ENCODE peak calls at places on chromosomes 6 and 20, in four cellular contexts. One of them, this sample, is unnamed. For H3K27me3, the result is how much of the 10 kb centered on the place peaks cover.

GRCh38 chr20:50110141-50111047 is 2.6 kb downstream of the UBE2V1 start:
- DNase-seq in HCT116: no peak
- DNase-seq in esophagus muscularis mucosa: no peak
- DNase-seq in heart right ventricle: no peak
- DNase-seq in this sample: no peak

GRCh38 chr6:83378621-83379388 is 52.0 kb downstream of the ME1 start:
- DNase-seq in HCT116: no peak
- DNase-seq in esophagus muscularis mucosa: no peak
- DNase-seq in heart right ventricle: no peak
- DNase-seq in this sample: no peak

GRCh38 chr20:22529150-22530019 is 55.0 kb downstream of the FOXA2 start:
- DNase-seq in HCT116: no peak
- DNase-seq in esophagus muscularis mucosa: peak
- DNase-seq in heart right ventricle: no peak
- DNase-seq in this sample: no peak

GRCh38 chr6:127464881-127465459 is 5.8 kb upstream of the KIAA0408 start:
- DNase-seq in HCT116: peak
- DNase-seq in esophagus muscularis mucosa: no peak
- DNase-seq in heart right ventricle: peak
- DNase-seq in this sample: peak

GRCh38 chr6:130381459-130382380 is 15.9 kb downstream of the TMEM200A start:
- DNase-seq in HCT116: no peak
- DNase-seq in esophagus muscularis mucosa: no peak
- DNase-seq in heart right ventricle: no peak
- DNase-seq in this sample: no peak

GRCh38 chr20:51129201-51129671 is 106.3 kb upstream of the KCNG1 start:
- DNase-seq in HCT116: no peak
- DNase-seq in esophagus muscularis mucosa: no peak
- DNase-seq in heart right ventricle: no peak
- DNase-seq in this sample: no peak

GRCh38 chr6:31826793-31827285 is 699 bp upstream of the HSPA1B start:
- DNase-seq in HCT116: no peak
- DNase-seq in esophagus muscularis mucosa: peak
- DNase-seq in heart right ventricle: peak
- DNase-seq in this sample: peak

GRCh38 chr6:108592371-108593337 is 31.9 kb downstream of the FOXO3 start:
- DNase-seq in HCT116: no peak
- DNase-seq in esophagus muscularis mucosa: no peak
- DNase-seq in heart right ventricle: no peak
- DNase-seq in this sample: peak

GRCh38 chr6:19415605-19416326 is 421.4 kb upstream of the ID4 start:
- DNase-seq in HCT116: peak
- DNase-seq in esophagus muscularis mucosa: no peak
- DNase-seq in heart right ventricle: no peak
- DNase-seq in this sample: no peak

GRCh38 chr6:125779924-125780539 is 10.7 kb upstream of the NCOA7 start:
- DNase-seq in HCT116: peak
- DNase-seq in esophagus muscularis mucosa: peak
- DNase-seq in heart right ventricle: peak
- DNase-seq in this sample: peak

GRCh38 chr6:53115113-53115512 is 33.5 kb downstream of the GCM1 start:
- DNase-seq in HCT116: no peak
- DNase-seq in esophagus muscularis mucosa: no peak
- DNase-seq in heart right ventricle: no peak
- DNase-seq in this sample: no peak

GRCh38 chr6:32151131-32151884 is 431 bp downstream of the PRRT1 start:
- DNase-seq in HCT116: no peak
- DNase-seq in esophagus muscularis mucosa: no peak
- DNase-seq in heart right ventricle: no peak
- DNase-seq in this sample: no peak

GRCh38 chr20:45101333-45101850 is 465 bp upstream of the KCNS1 start:
- DNase-seq in HCT116: no peak
- DNase-seq in esophagus muscularis mucosa: no peak
- DNase-seq in heart right ventricle: no peak
- DNase-seq in this sample: no peak

GRCh38 chr20:58481541-58482021 is 33.6 kb downstream of the APCDD1L start:
- DNase-seq in HCT116: peak
- DNase-seq in esophagus muscularis mucosa: no peak
- DNase-seq in heart right ventricle: peak
- DNase-seq in this sample: no peak
- TF ChIP-seq CTCF in HCT116: peak
- TF ChIP-seq CTCF in esophagus muscularis mucosa: peak
- TF ChIP-seq CTCF in heart right ventricle: peak
- TF ChIP-seq CTCF in this sample: peak

DNA sequence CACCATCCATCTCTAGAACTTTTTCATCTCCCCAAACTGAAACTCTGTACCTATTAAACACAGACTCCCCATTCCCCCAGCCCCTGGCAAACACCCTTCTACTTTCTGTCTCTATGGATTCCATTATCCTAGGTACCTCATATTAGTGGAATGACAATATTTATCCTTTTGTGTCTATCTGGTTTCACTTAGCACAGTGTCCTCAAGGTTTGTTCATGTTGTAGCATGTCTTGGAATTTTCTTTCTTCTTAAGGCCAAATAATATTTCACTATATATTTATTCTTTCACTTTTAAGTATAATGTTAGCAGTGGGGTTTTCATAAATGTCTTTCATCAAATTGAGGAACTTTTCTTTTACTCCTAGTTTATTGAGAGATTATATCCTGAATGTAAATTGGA is 56.8 kb upstream of the DSP start:
- DNase-seq in HCT116: no peak
- DNase-seq in esophagus muscularis mucosa: no peak
- DNase-seq in heart right ventricle: no peak
- DNase-seq in this sample: no peak
- H3K4me3 ChIP-seq in HCT116: no peak
- H3K4me3 ChIP-seq in esophagus muscularis mucosa: no peak
- H3K4me3 ChIP-seq in heart right ventricle: no peak
- H3K4me3 ChIP-seq in this sample: no peak

DNA sequence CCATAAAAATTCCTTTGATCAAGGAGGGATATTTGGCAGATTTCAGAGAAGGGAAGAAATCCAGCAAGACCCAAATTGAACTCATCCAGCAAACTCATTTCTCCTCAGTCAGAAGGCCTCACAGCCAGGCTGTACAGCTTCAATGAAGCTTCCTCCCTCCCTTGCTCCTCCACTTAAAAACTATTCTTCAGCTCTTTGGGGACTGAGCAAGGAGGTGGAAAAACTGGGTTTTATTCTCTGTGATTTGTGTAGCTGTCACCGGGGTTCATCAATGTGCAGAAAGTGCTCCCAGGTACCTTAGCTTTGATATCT is 158.7 kb upstream of the ZNF184 start:
- DNase-seq in HCT116: no peak
- DNase-seq in esophagus muscularis mucosa: no peak
- DNase-seq in heart right ventricle: no peak
- DNase-seq in this sample: no peak
- H3K27me3 ChIP-seq in HCT116: under half
- H3K27me3 ChIP-seq in esophagus muscularis mucosa: half or more
- H3K27me3 ChIP-seq in heart right ventricle: half or more
- H3K27me3 ChIP-seq in this sample: under half

GRCh38 chr6:41021832-41022231 is 17.2 kb downstream of the UNC5CL start:
- DNase-seq in HCT116: no peak
- DNase-seq in esophagus muscularis mucosa: no peak
- DNase-seq in heart right ventricle: peak
- DNase-seq in this sample: no peak
- TF ChIP-seq CTCF in HCT116: peak
- TF ChIP-seq CTCF in esophagus muscularis mucosa: no peak
- TF ChIP-seq CTCF in heart right ventricle: peak
- TF ChIP-seq CTCF in this sample: no peak

GRCh38 chr20:32189123-32189410 is 18.5 kb downstream of the PLAGL2 start:
- DNase-seq in HCT116: no peak
- DNase-seq in esophagus muscularis mucosa: no peak
- DNase-seq in heart right ventricle: no peak
- DNase-seq in this sample: no peak
- H3K4me3 ChIP-seq in HCT116: no peak
- H3K4me3 ChIP-seq in esophagus muscularis mucosa: peak
- H3K4me3 ChIP-seq in heart right ventricle: peak
- H3K4me3 ChIP-seq in this sample: no peak

GRCh38 chr6:29008089-29008488 is 3.0 kb upstream of the ZNF311 start:
- DNase-seq in HCT116: no peak
- DNase-seq in esophagus muscularis mucosa: no peak
- DNase-seq in heart right ventricle: no peak
- DNase-seq in this sample: no peak
- H3K27me3 ChIP-seq in HCT116: under half
- H3K27me3 ChIP-seq in esophagus muscularis mucosa: under half
- H3K27me3 ChIP-seq in heart right ventricle: under half
- H3K27me3 ChIP-seq in this sample: under half

DNA sequence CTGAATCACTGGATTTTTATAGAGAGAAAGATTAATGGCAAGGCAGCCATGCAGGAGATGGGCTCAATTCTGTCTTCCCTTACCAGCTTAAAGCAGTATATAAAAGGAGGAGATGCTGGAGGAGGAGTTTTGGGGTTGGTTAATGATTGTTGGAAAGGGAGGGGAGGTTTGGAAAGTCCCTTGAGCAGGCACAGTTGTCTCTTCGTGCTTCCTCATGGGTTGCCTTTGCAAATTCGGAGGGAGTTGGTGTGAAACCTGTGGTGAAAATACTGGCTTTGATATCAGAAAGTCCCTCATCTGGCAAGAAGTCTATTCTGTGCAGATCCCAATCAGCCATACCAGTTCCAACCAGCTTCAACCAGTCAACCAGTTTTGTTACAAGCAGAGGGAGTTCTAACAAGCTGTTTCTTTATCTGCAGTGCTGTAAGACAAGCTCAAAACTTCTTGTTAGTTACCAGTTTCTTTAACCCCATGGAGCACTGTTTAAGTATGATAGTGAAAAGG is 107.0 kb downstream of the HIVEP1 start:
- DNase-seq in HCT116: no peak
- DNase-seq in esophagus muscularis mucosa: no peak
- DNase-seq in heart right ventricle: no peak
- DNase-seq in this sample: no peak
- TF ChIP-seq CTCF in HCT116: no peak
- TF ChIP-seq CTCF in esophagus muscularis mucosa: no peak
- TF ChIP-seq CTCF in heart right ventricle: no peak
- TF ChIP-seq CTCF in this sample: no peak

GRCh38 chr20:48683467-48684175 is 144.2 kb downstream of the PREX1 start:
- DNase-seq in HCT116: no peak
- DNase-seq in esophagus muscularis mucosa: no peak
- DNase-seq in heart right ventricle: no peak
- DNase-seq in this sample: no peak

GRCh38 chr20:48681201-48681881 is 146.5 kb downstream of the PREX1 start:
- DNase-seq in HCT116: no peak
- DNase-seq in esophagus muscularis mucosa: no peak
- DNase-seq in heart right ventricle: no peak
- DNase-seq in this sample: no peak

GRCh38 chr20:48680650-48681049 is 147.1 kb downstream of the PREX1 start:
- DNase-seq in HCT116: no peak
- DNase-seq in esophagus muscularis mucosa: no peak
- DNase-seq in heart right ventricle: no peak
- DNase-seq in this sample: no peak

GRCh38 chr20:48682529-48683385 is 145.0 kb downstream of the PREX1 start:
- DNase-seq in HCT116: no peak
- DNase-seq in esophagus muscularis mucosa: no peak
- DNase-seq in heart right ventricle: peak
- DNase-seq in this sample: peak

DNA sequence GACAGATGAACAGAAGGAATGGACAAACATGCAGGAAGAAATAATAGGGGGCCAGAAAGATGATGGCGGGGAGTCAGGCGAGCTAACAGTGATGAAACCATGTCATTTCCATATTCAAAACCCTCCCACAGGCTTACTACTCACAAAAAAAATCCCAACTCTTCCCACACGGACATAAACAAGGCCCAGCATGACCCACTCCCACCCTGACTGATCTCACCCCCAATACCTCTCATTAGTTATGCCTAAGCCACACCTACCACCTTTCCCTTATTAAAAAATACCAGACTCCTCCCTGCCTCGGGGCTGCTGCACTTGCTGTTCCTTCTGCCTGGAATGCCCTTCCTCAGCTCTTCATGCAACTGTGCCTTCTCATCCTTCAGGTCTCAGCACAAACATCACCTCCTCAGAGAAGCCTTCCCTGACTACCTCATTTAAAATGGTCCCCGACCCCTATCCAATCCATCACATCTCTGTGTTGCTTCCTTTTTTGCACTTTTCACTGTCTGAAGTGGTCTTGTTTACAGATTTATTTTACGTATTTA is 145.8 kb downstream of the PREX1 start:
- DNase-seq in HCT116: no peak
- DNase-seq in esophagus muscularis mucosa: no peak
- DNase-seq in heart right ventricle: no peak
- DNase-seq in this sample: no peak
- H3K4me3 ChIP-seq in HCT116: no peak
- H3K4me3 ChIP-seq in esophagus muscularis mucosa: no peak
- H3K4me3 ChIP-seq in heart right ventricle: peak
- H3K4me3 ChIP-seq in this sample: no peak

DNA sequence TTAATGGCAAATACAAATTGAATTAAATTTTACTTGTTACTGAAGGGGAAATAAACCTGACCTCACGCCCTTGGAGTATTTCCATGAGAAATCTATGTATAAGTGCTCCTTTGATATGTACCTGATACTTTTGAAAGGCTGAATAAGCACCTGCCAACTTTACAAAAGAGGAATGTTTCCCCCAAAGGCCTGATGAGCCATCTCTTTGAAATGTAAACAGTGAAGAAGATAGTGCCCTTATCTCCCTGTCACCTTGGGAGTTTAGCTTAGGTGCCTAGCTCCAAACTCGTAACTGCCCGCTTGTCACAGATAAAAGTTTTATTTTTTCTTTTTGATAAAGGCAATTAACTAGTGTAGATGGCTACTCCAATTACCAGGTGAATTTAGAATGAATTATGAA is 1.1 kb upstream of the ZNF343 start:
- DNase-seq in HCT116: no peak
- DNase-seq in esophagus muscularis mucosa: no peak
- DNase-seq in heart right ventricle: no peak
- DNase-seq in this sample: no peak
- H3K27me3 ChIP-seq in HCT116: under half
- H3K27me3 ChIP-seq in esophagus muscularis mucosa: under half
- H3K27me3 ChIP-seq in heart right ventricle: under half
- H3K27me3 ChIP-seq in this sample: under half

GRCh38 chr6:40112350-40112749 is 178.1 kb upstream of the MOCS1 start:
- DNase-seq in HCT116: no peak
- DNase-seq in esophagus muscularis mucosa: no peak
- DNase-seq in heart right ventricle: no peak
- DNase-seq in this sample: no peak
- TF ChIP-seq CTCF in HCT116: peak
- TF ChIP-seq CTCF in esophagus muscularis mucosa: no peak
- TF ChIP-seq CTCF in heart right ventricle: no peak
- TF ChIP-seq CTCF in this sample: no peak

This sample was measured in tibial nerve.